ENCODE peak calls at places on chromosomes 16 and 17, in four cellular contexts. K is IMR-90, I is neural progenitor cell, P is endothelial cell of umbilical vein. W is an unnamed sample.
A peak's percentile ranks its signal among the peaks of the same experiment; 100 is the strongest.

GRCh38 chr16:31265329-31266245 is 5.8 kb downstream of the ITGAM start:
- DNase-seq in K (peak; percentile 60), P (peak; percentile 6), I (no peak), W (no peak)

GRCh38 chr17:58414596-58414997 is 2.7 kb downstream of the RNF43 start:
- DNase-seq in P (no peak), K (no peak), I (no peak), W (no peak)

GRCh38 chr17:69048634-69049033 is 12.1 kb downstream of the ABCA9 start:
- DNase-seq in I (no peak), K (no peak), P (no peak), W (no peak)

GRCh38 chr17:33288954-33289353 is 4.1 kb downstream of the ASIC2 start:
- DNase-seq in K (no peak), P (no peak), I (no peak), W (no peak)

GRCh38 chr17:59311051-59311468 is 20.4 kb upstream of the YPEL2 start:
- DNase-seq in I (peak; percentile 76), P (peak; percentile 79), K (peak; percentile 49), W (peak; percentile 88)

GRCh38 chr17:68539536-68540469 is 27.6 kb downstream of the PRKAR1A start:
- DNase-seq in K (no peak), P (no peak), I (peak; percentile 24), W (peak; percentile 80)

GRCh38 chr17:78214706-78215061 is 631 bp downstream of the BIRC5 start:
- DNase-seq in I (no peak), P (no peak), K (no peak), W (no peak)

GRCh38 chr16:81797443-81797842 is 18.4 kb downstream of the PLCG2 start:
- DNase-seq in K (no peak), I (no peak), P (no peak), W (peak; percentile 77)

GRCh38 chr17:69067274-69068047 is 6.7 kb upstream of the ABCA9 start:
- DNase-seq in I (no peak), P (no peak), K (no peak), W (no peak)

GRCh38 chr17:17839792-17840707 is 3.3 kb upstream of the SREBF1 start:
- DNase-seq in I (peak; percentile 94), K (peak; percentile 78), P (peak; percentile 83), W (peak; percentile 95)

GRCh38 chr16:88684569-88685155 is 1.6 kb downstream of the SNAI3 start:
- DNase-seq in I (no peak), K (no peak), P (no peak), W (peak; percentile 52)

GRCh38 chr17:50213026-50214015 is 11.9 kb upstream of the COL1A1 start:
- DNase-seq in P (no peak), K (peak; percentile 51), I (peak; percentile 71), W (no peak)

GRCh38 chr17:791807-792206 is 9.7 kb downstream of the MRM3 start:
- DNase-seq in K (no peak), I (no peak), P (no peak), W (no peak)

GRCh38 chr17:1577657-1578428 is 15.3 kb upstream of the PITPNA start:
- DNase-seq in P (no peak), I (no peak), K (no peak), W (peak; percentile 59)

GRCh38 chr16:55368205-55368604 is 44.2 kb downstream of the IRX6 start:
- DNase-seq in P (no peak), K (no peak), I (no peak), W (no peak)

GRCh38 chr17:31093866-31094599 is 744 bp upstream of the NF1 start:
- DNase-seq in K (no peak), P (peak; percentile 22), I (no peak), W (no peak)

GRCh38 chr16:2150418-2151187 is 2.2 kb downstream of the RAB26 start:
- DNase-seq in P (no peak), K (peak; percentile 28), I (peak; percentile 44), W (peak; percentile 83)

GRCh38 chr16:57540906-57541753 is 1.3 kb upstream of the ADGRG5 start:
- DNase-seq in K (no peak), I (no peak), P (no peak), W (no peak)

GRCh38 chr17:78971764-78972506 is 7.8 kb downstream of the LGALS3BP start:
- DNase-seq in K (no peak), I (no peak), P (no peak), W (no peak)

GRCh38 chr17:16911141-16911937 is 60.6 kb downstream of the TNFRSF13B start:
- DNase-seq in P (peak; percentile 61), K (no peak), I (no peak), W (peak; percentile 41)

GRCh38 chr17:49180998-49181635 is 29.3 kb downstream of the GNGT2 start:
- DNase-seq in I (no peak), P (no peak), K (no peak), W (no peak)

GRCh38 chr16:23575834-23576233 is 18.3 kb downstream of the UBFD1 start:
- DNase-seq in I (no peak), K (peak; percentile 11), P (no peak), W (peak; percentile 59)

GRCh38 chr17:28584434-28584833 is 7.7 kb upstream of the ALDOC start:
- DNase-seq in I (no peak), K (no peak), P (no peak), W (no peak)

DNA sequence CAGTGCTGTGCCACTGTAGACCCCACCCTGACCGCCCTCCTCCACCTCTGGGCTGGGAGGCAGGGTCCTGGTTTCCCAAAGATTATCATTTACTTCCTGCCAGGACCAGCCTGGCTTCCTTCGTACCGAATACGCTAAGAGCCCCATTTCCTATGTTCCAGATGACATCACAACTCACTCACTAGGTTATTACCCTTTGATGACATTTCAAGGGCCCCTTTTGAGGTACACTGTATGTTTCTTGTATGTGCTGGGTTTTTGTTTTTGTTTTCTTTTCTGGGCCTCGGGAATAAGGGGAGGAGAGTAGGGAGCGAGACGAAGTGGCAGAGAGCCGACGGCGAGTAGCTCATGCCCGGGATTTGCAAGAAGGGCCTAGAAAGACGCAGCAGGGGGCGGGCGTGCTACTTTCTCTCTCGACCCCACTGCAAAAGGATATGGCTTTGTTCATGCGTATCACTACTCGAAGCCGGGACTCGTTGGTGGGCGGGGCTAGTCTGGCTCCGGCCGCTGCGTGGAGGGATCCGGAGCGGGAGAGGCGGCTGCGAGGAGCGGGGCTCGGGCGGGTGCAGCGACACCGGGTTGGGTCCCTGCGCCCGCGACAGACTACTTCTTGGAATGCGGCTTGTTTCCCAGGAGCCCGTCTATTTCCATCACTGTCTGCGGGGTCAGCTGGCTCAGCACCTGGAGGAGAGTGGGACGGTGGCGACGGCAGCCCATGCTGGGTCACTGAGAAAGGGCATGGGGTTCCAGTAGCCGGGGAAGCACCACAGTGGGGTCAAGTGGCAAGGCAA is 6.6 kb upstream of the RNF227 start:
- DNase-seq in K (peak; percentile 67), I (peak; percentile 90), P (peak; percentile 83), W (no peak)
- H3K9ac ChIP-seq in K (peak overlapping the region; percentile 62), I (no peak overlapping the region), P (peak overlapping the region; percentile 40), W (no peak overlapping the region)

DNA sequence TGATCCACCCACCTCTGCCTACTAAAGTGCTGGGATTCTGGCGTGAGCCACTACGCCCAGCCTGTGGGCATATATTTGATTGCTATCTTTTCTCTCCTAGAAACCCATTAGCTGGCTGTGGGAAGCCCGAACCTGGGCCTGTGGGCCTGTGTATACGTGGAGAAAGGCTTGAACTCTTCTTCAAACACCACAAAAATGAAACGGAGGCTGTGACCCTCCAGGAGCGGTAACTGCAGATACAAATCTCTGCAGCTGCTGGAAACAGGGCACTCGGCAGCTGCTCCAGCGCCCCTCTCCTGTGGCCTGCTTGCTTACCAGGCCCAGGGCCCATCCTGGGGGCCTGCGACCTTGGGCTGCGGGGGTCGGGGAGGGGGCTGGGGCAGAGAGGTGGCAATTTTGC is 27.9 kb upstream of the MTSS2 start:
- DNase-seq in I (no peak), K (no peak), P (no peak), W (no peak)
- H2AFZ ChIP-seq in I (no peak overlapping the region), K (no peak overlapping the region), P (no peak overlapping the region), W (no peak overlapping the region)

DNA sequence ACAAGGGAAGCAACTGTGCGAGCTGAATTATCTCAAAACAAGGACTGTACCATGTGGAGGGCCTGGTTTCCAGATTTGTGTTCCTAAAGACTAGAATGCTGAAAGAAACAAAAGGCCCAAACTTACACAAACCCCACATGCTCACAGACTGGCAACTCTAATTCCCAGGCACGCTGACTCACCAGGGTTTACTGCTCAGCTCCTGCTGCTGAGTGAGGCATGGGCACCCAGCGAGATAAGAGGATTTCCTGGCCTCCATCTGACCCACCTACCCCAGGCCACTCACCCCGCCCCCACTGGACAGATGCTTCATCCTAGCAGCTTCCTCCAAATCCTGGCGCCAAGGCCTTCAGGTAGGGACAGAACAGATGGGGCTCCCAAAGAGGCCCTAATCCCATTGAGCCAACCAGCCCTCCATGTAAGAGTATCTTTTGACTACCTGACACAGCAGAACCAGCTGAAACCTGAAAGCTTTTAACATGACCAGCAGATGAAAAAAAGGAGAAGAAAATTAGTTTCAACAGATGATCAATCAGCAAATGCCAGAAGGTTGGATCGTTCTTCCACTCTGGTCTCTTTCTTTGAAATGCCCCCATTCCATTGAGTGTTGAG is 33.9 kb downstream of the DCUN1D3 start:
- DNase-seq in K (peak; percentile 87), I (peak; percentile 78), P (peak; percentile 90), W (no peak)
- H3K4me2 ChIP-seq in K (no peak overlapping the region), I (peak overlapping the region; percentile 37), P (peak overlapping the region; percentile 35), W (no peak overlapping the region)

GRCh38 chr17:41835214-41835799 is 725 bp downstream of the NT5C3B start:
- DNase-seq in P (no peak), K (no peak), I (peak; percentile 25), W (peak; percentile 53)
- H3K9ac ChIP-seq in P (peak overlapping the region; percentile 30), K (peak overlapping the region; percentile 87), I (peak overlapping the region; percentile 73), W (peak overlapping the region; percentile 81)

GRCh38 chr17:3963214-3964201 is 729 bp downstream of the ATP2A3 start:
- DNase-seq in K (no peak), I (peak; percentile 52), P (no peak), W (peak; percentile 98)

GRCh38 chr17:3965123-3965800 is 1.0 kb upstream of the ATP2A3 start:
- DNase-seq in I (peak; percentile 79), K (no peak), P (no peak), W (peak; percentile 96)

GRCh38 chr17:3966720-3967363 is 2.6 kb upstream of the ATP2A3 start:
- DNase-seq in I (no peak), K (no peak), P (no peak), W (peak; percentile 90)

GRCh38 chr17:3962217-3963069 is 1.8 kb downstream of the ATP2A3 start:
- DNase-seq in P (no peak), I (no peak), K (no peak), W (peak; percentile 84)

DNA sequence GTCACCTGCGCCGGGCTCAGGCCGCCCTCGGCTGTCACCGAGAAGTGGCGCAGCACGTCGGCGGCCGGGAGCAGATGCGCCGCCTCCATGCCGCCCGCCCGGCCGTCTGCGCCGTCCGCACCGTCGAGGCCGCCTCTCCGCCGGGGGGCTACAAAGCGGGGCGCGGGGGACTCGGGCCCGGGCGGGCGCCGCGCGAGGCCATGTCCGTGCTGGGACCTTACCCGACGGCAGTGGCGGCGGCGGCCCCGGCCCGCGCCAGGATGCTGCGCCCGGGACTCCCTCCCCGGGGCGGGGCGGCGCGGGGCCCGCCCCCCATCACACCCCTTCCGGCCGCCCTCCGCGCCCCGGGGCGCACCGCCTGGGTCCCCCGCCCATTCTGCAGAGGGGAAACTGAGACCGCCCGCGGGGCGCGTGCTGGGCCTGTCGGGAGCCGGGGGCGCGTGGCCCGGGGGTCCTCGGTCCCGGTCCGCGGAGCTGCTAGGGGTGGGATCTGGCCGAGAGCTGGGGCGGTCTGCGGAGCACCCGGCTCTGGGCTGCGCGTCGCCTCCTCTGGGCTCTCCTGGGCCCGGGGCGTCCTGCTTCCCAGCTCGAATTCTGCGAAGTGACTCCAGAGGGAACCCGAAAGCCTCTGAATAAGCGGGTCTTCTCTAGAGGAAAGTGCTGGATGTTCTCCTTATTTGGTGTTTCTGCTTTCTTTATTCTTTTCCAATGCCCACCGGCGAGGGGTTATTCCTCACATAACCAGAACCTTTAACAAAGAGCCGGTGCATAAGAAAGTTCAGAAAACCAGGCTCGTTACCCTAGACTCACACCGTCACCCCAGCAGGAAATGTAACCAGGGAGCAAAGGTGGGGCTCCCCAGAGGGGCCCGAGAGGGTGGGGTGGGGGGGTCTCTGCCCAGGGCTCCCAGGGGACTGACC is at the start of gene ATP2A3:
- DNase-seq in K (no peak), P (no peak), I (peak; percentile 51), W (peak; percentile 91)
- H2AFZ ChIP-seq in K (peak within 1 kb of the TSS; percentile 94), P (peak within 1 kb of the TSS; percentile 91), I (peak within 1 kb of the TSS; percentile 88), W (peak within 1 kb of the TSS; percentile 48)

W was measured in Karpas-422.